ENCODE peak calls at places on chromosomes 7 and 10, in seven cellular contexts. I is K562, B is stomach, Z is HepG2, V is transverse colon, O is suprapubic skin, U is esophagus muscularis mucosa. C is an unnamed sample.

GRCh38 chr7:70301673-70302072 is 703.4 kb downstream of the AUTS2 start:
- DNase-seq in I (no peak), B (no peak), Z (no peak), V (no peak), O (no peak), U (no peak), C (no peak)

GRCh38 chr10:94042001-94042813 is 48.5 kb downstream of the PLCE1 start:
- DNase-seq in I (no peak), B (no peak), Z (no peak), V (no peak), O (no peak), U (no peak), C (no peak)

GRCh38 chr10:87054373-87055295 is 34.5 kb downstream of the FAM25A start:
- DNase-seq in I (no peak), B (no peak), Z (no peak), V (no peak), O (no peak), U (peak; percentile 57), C (no peak)

GRCh38 chr7:88090671-88091070 is 129.2 kb downstream of the SRI start:
- DNase-seq in I (no peak), B (no peak), Z (no peak), V (no peak), O (no peak), U (no peak), C (no peak)

GRCh38 chr10:132684164-132684891 is 101.6 kb downstream of the NKX6-2 start:
- DNase-seq in I (peak; percentile 23), B (no peak), Z (no peak), V (no peak), O (peak; percentile 32), U (no peak), C (peak; percentile 41)

GRCh38 chr10:28179490-28180099 is 123.3 kb downstream of the MPP7 start:
- DNase-seq in I (peak; percentile 65), B (no peak), Z (peak; percentile 46), V (no peak), O (no peak), U (no peak), C (no peak)

GRCh38 chr7:142301299-142301698 is 43.4 kb upstream of the PRSS58 start:
- DNase-seq in I (no peak), B (no peak), Z (no peak), V (no peak), O (no peak), U (peak; percentile 45), C (no peak)

GRCh38 chr10:13099144-13099665 is 758 bp upstream of the OPTN start:
- DNase-seq in I (peak; percentile 64), B (no peak), Z (peak; percentile 38), V (peak; percentile 62), O (no peak), U (no peak), C (peak; percentile 77)

GRCh38 chr7:155483868-155484325 is 26.0 kb downstream of the EN2 start:
- DNase-seq in I (no peak), B (no peak), Z (no peak), V (no peak), O (peak; percentile 49), U (no peak), C (no peak)

GRCh38 chr7:91005861-91006260 is 258.4 kb upstream of the FZD1 start:
- DNase-seq in I (no peak), B (no peak), Z (no peak), V (no peak), O (no peak), U (no peak), C (no peak)

GRCh38 chr7:156029460-156030007 is 217.3 kb upstream of the SHH start:
- DNase-seq in I (no peak), B (no peak), Z (no peak), V (no peak), O (no peak), U (peak; percentile 87), C (no peak)

GRCh38 chr10:124697837-124698559 is 46.2 kb downstream of the FAM53B start:
- DNase-seq in I (no peak), B (no peak), Z (no peak), V (no peak), O (no peak), U (no peak), C (no peak)

GRCh38 chr7:129066290-129067131 is 11.6 kb upstream of the TNPO3 start:
- DNase-seq in I (peak; percentile 91), B (no peak), Z (no peak), V (no peak), O (no peak), U (no peak), C (no peak)

DNA sequence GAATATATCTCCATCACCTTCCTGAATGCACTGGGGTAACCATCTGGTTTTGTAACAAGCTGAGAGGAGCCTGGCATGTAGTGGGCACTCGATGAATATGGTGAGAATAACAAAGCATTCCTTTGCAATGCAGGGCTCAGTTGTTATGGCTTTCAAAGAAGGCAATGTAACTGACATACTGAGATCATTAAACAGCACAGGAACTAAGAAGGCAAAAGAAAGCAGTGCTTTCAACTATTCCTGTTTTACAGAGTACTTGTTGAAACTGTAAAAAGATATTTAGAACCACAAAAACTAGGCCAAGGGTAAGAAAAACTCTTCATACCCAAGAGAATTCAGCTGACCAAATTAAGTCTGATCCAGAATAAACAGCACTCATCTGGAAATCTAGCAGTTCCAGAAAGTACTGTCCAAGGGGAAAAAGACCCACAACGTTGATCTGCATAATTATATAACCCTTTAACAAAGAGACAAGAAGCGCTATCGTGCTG is 116.0 kb downstream of the AVL9 start:
- DNase-seq in I (no peak), B (no peak), Z (no peak), V (no peak), O (no peak), U (no peak), C (no peak)
- H3K9me3 ChIP-seq in I (no peaks in the 10 kb centered on the region), B (no peaks in the 10 kb centered on the region), Z (no peaks in the 10 kb centered on the region), V (no peaks in the 10 kb centered on the region), O (no peaks in the 10 kb centered on the region), U (no peaks in the 10 kb centered on the region), C (no peaks in the 10 kb centered on the region)

GRCh38 chr7:32490127-32490796 is at the start of gene LSM5:
- DNase-seq in I (peak; percentile 97), B (peak; percentile 89), Z (peak; percentile 89), V (peak; percentile 93), O (peak; percentile 93), U (peak; percentile 96), C (peak; percentile 94)
- TF ChIP-seq EP300 in I (peak; percentile 46), B (no peak), Z (peak; percentile 24), V (no peak), O (no peak), U (no peak), C (no peak)

DNA sequence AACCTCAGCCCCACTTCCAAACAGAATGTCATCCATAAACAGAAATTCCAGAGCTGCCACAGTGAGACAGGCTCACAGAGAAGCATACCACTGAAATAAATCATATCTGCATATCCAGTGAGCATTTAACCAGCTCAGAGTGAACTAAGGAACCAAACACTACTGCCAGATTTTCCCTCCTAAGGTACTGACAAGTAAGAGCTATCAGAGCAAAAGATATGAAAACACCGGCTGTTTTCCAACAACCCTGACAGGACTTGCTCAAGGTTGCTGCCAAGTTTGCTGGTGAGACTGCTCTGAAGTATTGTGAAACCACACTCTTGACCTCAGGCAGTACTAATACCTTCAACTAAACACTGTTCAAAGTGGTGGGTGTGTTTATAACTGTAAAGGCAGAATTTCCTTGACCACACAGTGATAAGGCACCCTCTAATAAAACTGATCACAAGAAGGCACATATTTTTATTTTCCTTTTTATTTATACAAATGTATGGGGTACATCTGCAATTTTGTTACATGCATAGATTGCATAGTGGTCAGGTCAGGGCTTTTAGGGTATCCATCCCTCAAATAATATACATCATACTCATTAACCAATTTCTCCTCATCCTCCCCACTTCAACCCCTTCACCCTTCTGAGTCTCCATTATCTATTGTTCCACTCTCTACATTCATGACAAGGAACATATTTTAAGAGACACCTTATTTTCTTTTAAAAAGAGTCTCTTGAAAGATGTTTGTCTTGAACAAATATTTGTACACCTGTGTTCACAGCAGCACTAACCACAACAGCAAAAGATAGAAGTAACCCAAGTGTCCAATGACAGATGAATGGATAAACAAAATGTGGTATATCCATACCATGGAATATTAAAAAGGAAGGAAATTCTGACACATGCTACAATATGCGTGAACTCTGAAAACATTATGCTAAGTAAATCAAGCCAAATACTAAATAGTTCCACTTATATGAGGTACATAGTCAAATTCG is 18.2 kb downstream of the SGMS1 start:
- DNase-seq in I (peak; percentile 69), B (peak; percentile 69), Z (peak; percentile 75), V (peak; percentile 45), O (no peak), U (no peak), C (peak; percentile 81)
- TF ChIP-seq POLR2AphosphoS5 in I (no peak), B (peak; percentile 93), Z (no peak), V (peak; percentile 35), O (no peak), U (peak; percentile 65), C (peak; percentile 48)

GRCh38 chr7:157575181-157575580 is 238.4 kb downstream of the DNAJB6 start:
- DNase-seq in I (no peak), B (no peak), Z (no peak), V (no peak), O (no peak), U (no peak), C (peak; percentile 45)
- H3K9me3 ChIP-seq in I (no peaks in the 10 kb centered on the region), B (no peaks in the 10 kb centered on the region), Z (no peaks in the 10 kb centered on the region), V (no peaks in the 10 kb centered on the region), O (no peaks in the 10 kb centered on the region), U (no peaks in the 10 kb centered on the region), C (no peaks in the 10 kb centered on the region)